ENCODE peak calls at places on chromosomes 4 and X, in six cellular contexts. X, E, A, W, L and C are unnamed samples.
A peak's percentile ranks its signal among the peaks of the same experiment; 100 is the strongest.

GRCh38 chr4:96193061-96193460 is 353.2 kb downstream of the PDHA2 start:
- DNase-seq in X (no peak), E (peak; percentile 23), A (no peak), W (no peak), L (no peak), C (no peak)

GRCh38 chr4:102007959-102008425 is 217.5 kb downstream of the BANK1 start:
- DNase-seq in X (no peak), E (no peak), A (no peak), W (no peak), L (no peak), C (no peak)

GRCh38 chr4:56641494-56642051 is 39.5 kb downstream of the HOPX start:
- DNase-seq in X (no peak), E (peak; percentile 45), A (no peak), W (no peak), L (peak; percentile 97), C (no peak)

GRCh38 chr4:105630670-105631655 is 77.5 kb downstream of the INTS12 start:
- DNase-seq in X (no peak), E (no peak), A (no peak), W (no peak), L (peak; percentile 77), C (no peak)

GRCh38 chr4:184534511-184535391 is 60.4 kb upstream of the IRF2 start:
- DNase-seq in X (peak; percentile 31), E (no peak), A (no peak), W (peak; percentile 87), L (peak; percentile 19), C (no peak)

GRCh38 chr4:97911236-97911906 is 231.9 kb downstream of the STPG2 start:
- DNase-seq in X (no peak), E (no peak), A (no peak), W (no peak), L (no peak), C (no peak)

GRCh38 chr4:3407930-3408792 is 33.6 kb upstream of the HGFAC start:
- DNase-seq in X (no peak), E (no peak), A (no peak), W (no peak), L (peak; percentile 12), C (peak; percentile 34)

GRCh38 chr4:4574792-4575191 is 32.9 kb upstream of the STX18 start:
- DNase-seq in X (peak; percentile 18), E (peak; percentile 18), A (no peak), W (no peak), L (peak; percentile 62), C (peak; percentile 57)

GRCh38 chr4:87005690-87006461 is 71.1 kb downstream of the AFF1 start:
- DNase-seq in X (no peak), E (no peak), A (peak; percentile 19), W (peak; percentile 75), L (no peak), C (no peak)

GRCh38 chr4:150501019-150501727 is 80.8 kb upstream of the MAB21L2 start:
- DNase-seq in X (no peak), E (no peak), A (no peak), W (no peak), L (peak; percentile 92), C (no peak)

GRCh38 chrX:136259543-136259942 is 8.3 kb upstream of the MAP7D3 start:
- DNase-seq in X (no peak), E (peak; percentile 16), A (no peak), W (no peak), L (peak; percentile 71), C (no peak)

GRCh38 chr4:109801895-109802319 is at the start of gene CFI:
- DNase-seq in X (no peak), E (no peak), A (no peak), W (no peak), L (peak; percentile 55), C (no peak)

GRCh38 chrX:10749113-10749512 is 128.7 kb upstream of the MID1 start:
- DNase-seq in X (no peak), E (no peak), A (no peak), W (no peak), L (no peak), C (no peak)

GRCh38 chr4:6761540-6762243 is 20.8 kb upstream of the KIAA0232 start:
- DNase-seq in X (no peak), E (no peak), A (no peak), W (no peak), L (no peak), C (no peak)

GRCh38 chrX:17738737-17739535 is 1.6 kb downstream of the SCML1 start:
- DNase-seq in X (no peak), E (no peak), A (no peak), W (no peak), L (no peak), C (no peak)

GRCh38 chr4:187827631-187828030 is 167.9 kb upstream of the ZFP42 start:
- DNase-seq in X (no peak), E (no peak), A (no peak), W (no peak), L (no peak), C (no peak)

GRCh38 chr4:140095694-140096482 is 58.1 kb downstream of the MAML3 start:
- DNase-seq in X (no peak), E (peak; percentile 87), A (no peak), W (no peak), L (peak; percentile 95), C (peak; percentile 86)

GRCh38 chr4:21819086-21819485 is 129.5 kb downstream of the KCNIP4 start:
- DNase-seq in X (no peak), E (no peak), A (no peak), W (no peak), L (no peak), C (no peak)

GRCh38 chr4:142550955-142551354 is 295.1 kb downstream of the INPP4B start:
- DNase-seq in X (no peak), E (no peak), A (no peak), W (no peak), L (no peak), C (no peak)

GRCh38 chr4:40446785-40447184 is 111.7 kb downstream of the CHRNA9 start:
- DNase-seq in X (no peak), E (no peak), A (no peak), W (no peak), L (peak; percentile 99), C (no peak)

GRCh38 chrX:49840679-49841078 is 11.6 kb downstream of the PAGE4 start:
- DNase-seq in X (no peak), E (peak; percentile 42), A (no peak), W (peak; percentile 46), L (peak; percentile 59), C (no peak)
- TF ChIP-seq CTCF in X (no peak), E (peak; percentile 66), A (no peak), W (peak; percentile 49), L (peak; percentile 32), C (no peak)

GRCh38 chr4:70651864-70652506 is 14.3 kb downstream of the JCHAIN start:
- DNase-seq in X (peak; percentile 10), E (no peak), A (no peak), W (peak; percentile 45), L (peak; percentile 55), C (no peak)

GRCh38 chr4:70654605-70655011 is 11.7 kb downstream of the JCHAIN start:
- DNase-seq in X (no peak), E (no peak), A (no peak), W (no peak), L (no peak), C (no peak)

GRCh38 chr4:70660106-70660505 is 6.2 kb downstream of the JCHAIN start:
- DNase-seq in X (no peak), E (no peak), A (no peak), W (no peak), L (no peak), C (no peak)

GRCh38 chr4:70657326-70657725 is 9.0 kb downstream of the JCHAIN start:
- DNase-seq in X (no peak), E (no peak), A (no peak), W (no peak), L (no peak), C (no peak)
- TF ChIP-seq CTCF in X (no peak), E (no peak), A (no peak), W (no peak), L (no peak), C (no peak)

GRCh38 chr4:108030332-108030731 is 40.6 kb downstream of the HADH start:
- DNase-seq in X (no peak), E (peak; percentile 25), A (no peak), W (peak; percentile 88), L (peak; percentile 52), C (no peak)
- TF ChIP-seq CTCF in X (no peak), E (peak; percentile 59), A (no peak), W (peak; percentile 87), L (peak; percentile 42), C (no peak)

DNA sequence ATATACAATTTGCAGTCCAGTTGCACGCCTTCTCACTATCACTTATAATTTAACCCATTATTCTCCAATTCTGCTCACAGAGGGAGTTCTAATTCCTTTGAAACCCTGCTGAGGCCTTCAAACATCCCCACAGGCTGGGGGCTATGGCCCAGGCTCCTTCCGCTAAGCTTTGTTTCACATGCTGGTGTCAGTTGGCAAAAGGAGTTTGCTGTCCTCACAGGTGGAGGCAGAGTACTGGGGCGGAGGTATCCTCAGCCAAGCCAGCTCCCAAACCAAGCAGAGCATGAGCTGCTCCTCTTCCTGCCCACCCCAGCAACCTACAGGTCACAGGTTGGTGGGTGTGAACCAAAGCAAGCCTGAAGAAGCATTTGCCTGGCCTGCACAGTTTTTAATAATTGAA is 21.5 kb downstream of the BTC start:
- DNase-seq in X (no peak), E (no peak), A (no peak), W (no peak), L (no peak), C (no peak)
- TF ChIP-seq CTCF in X (no peak), E (no peak), A (no peak), W (no peak), L (no peak), C (no peak)

GRCh38 chrX:19070555-19070994 is 51.7 kb downstream of the ADGRG2 start:
- DNase-seq in X (no peak), E (no peak), A (no peak), W (no peak), L (no peak), C (no peak)
- TF ChIP-seq CTCF in X (no peak), E (no peak), A (no peak), W (no peak), L (no peak), C (no peak)

GRCh38 chr4:61619528-61619927 is 419.4 kb downstream of the ADGRL3 start:
- DNase-seq in X (no peak), E (no peak), A (no peak), W (no peak), L (no peak), C (no peak)
- TF ChIP-seq CTCF in X (no peak), E (peak; percentile 30), A (no peak), W (no peak), L (no peak), C (no peak)